ENCODE peak calls at places on chromosomes 3 and 15, in six cellular contexts. W is GM12878, Z is H1, P is HCT116, H is HepG2, I is SK-N-SH. K is an unnamed sample. For H3K36me3, the result is how much of the 10 kb centered on the place peaks cover.

GRCh38 chr15:90644946-90645725 is 72.0 kb upstream of the BLM start:
- DNase-seq in W (no peak), Z (no peak), P (no peak), H (no peak), I (no peak), K (no peak)

GRCh38 chr15:96035091-96035490 is 295.4 kb upstream of the NR2F2 start:
- DNase-seq in W (no peak), Z (no peak), P (no peak), H (no peak), I (no peak), K (no peak)

GRCh38 chr15:93520206-93520605 is 431.2 kb upstream of the RGMA start:
- DNase-seq in W (no peak), Z (no peak), P (no peak), H (no peak), I (no peak), K (no peak)

GRCh38 chr15:45456212-45457106 is 66.1 kb downstream of the SLC30A4 start:
- DNase-seq in W (peak), Z (no peak), P (peak), H (peak), I (peak), K (no peak)

GRCh38 chr3:71102111-71103039 is 481.2 kb downstream of the FOXP1 start:
- DNase-seq in W (no peak), Z (no peak), P (no peak), H (no peak), I (peak), K (no peak)

GRCh38 chr15:90838066-90838465 is 30.3 kb upstream of the FURIN start:
- DNase-seq in W (no peak), Z (no peak), P (no peak), H (no peak), I (no peak), K (no peak)

GRCh38 chr3:102083971-102084370 is 234.7 kb downstream of the NFKBIZ start:
- DNase-seq in W (no peak), Z (no peak), P (no peak), H (no peak), I (no peak), K (no peak)

GRCh38 chr15:63991706-63992105 is 54.6 kb downstream of the DAPK2 start:
- DNase-seq in W (no peak), Z (no peak), P (no peak), H (no peak), I (no peak), K (no peak)

GRCh38 chr3:149736180-149737100 is 15.8 kb downstream of the COMMD2 start:
- DNase-seq in W (no peak), Z (no peak), P (peak), H (peak), I (no peak), K (no peak)

GRCh38 chr3:59913645-59914044 is 863.8 kb upstream of the CFAP20DC start:
- DNase-seq in W (no peak), Z (no peak), P (no peak), H (no peak), I (no peak), K (no peak)

GRCh38 chr3:46674031-46674592 is 19.4 kb downstream of the ALS2CL start:
- DNase-seq in W (no peak), Z (no peak), P (no peak), H (peak), I (no peak), K (no peak)

GRCh38 chr3:191003742-191004141 is 141.2 kb upstream of the GMNC start:
- DNase-seq in W (no peak), Z (no peak), P (no peak), H (no peak), I (no peak), K (no peak)

GRCh38 chr15:93997071-93997658 is 234.2 kb upstream of the MCTP2 start:
- DNase-seq in W (no peak), Z (no peak), P (peak), H (peak), I (peak), K (no peak)

GRCh38 chr3:110881069-110881468 is 190.5 kb upstream of the NECTIN3 start:
- DNase-seq in W (no peak), Z (no peak), P (peak), H (peak), I (peak), K (peak)

DNA sequence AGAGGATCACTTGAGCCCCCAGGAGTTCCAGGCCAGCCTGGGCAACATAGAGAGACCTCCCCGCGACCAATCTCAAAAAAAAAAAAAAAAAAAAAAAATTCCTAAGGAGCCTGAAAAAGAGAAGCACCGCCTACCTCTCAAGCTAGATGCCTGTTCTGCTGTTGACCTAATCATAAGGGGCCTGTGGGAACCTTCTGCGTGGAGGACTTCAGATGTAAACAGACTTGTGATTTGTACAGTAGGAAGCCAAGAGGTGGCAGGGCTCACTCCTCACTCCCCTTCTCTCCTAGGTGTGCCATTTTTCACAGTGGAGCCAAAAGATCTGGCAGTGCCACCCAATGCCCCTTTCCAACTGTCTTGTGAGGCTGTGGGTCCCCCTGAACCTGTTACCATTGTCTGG is 3.2 kb downstream of the TYRO3 start:
- DNase-seq in W (no peak), Z (no peak), P (no peak), H (no peak), I (no peak), K (no peak)
- H3K9ac ChIP-seq in W (no peak), Z (no peak), P (no peak), H (peak), I (no peak), K (peak)

GRCh38 chr15:71250936-71251468 is 135.7 kb downstream of the THSD4 start:
- DNase-seq in W (no peak), Z (no peak), P (no peak), H (no peak), I (peak), K (no peak)
- H3K36me3 ChIP-seq in W (under half), Z (under half), P (under half), H (under half), I (under half), K (under half)

DNA sequence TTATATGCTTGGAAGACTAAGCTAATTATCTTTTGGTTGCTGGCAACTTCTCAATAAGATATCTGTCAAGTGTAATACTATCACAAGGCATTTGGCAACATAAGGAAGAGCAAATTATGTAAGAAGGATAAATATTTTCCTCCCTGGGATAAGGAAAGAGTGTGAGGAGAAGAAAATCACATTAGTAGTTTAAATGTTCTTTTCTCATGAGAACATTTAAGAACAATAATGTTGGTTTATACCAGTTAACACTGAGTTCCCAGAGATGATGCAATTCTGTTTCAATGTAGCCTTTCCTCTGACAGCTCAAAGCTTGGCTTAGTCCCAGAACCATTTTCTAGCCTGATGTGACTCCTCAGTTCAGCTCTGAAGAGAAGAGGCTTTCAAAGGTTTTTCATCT is 66.1 kb upstream of the NPHP3 start:
- DNase-seq in W (no peak), Z (no peak), P (peak), H (no peak), I (no peak), K (no peak)
- TF ChIP-seq YY1 in W (no peak), Z (no peak), P (no peak), H (no peak), I (no peak), K (no peak)

GRCh38 chr3:124836448-124836847 is 50.7 kb downstream of the ITGB5 start:
- DNase-seq in W (no peak), Z (no peak), P (no peak), H (no peak), I (no peak), K (no peak)
- H3K9ac ChIP-seq in W (no peak), Z (no peak), P (peak), H (peak), I (peak), K (no peak)

DNA sequence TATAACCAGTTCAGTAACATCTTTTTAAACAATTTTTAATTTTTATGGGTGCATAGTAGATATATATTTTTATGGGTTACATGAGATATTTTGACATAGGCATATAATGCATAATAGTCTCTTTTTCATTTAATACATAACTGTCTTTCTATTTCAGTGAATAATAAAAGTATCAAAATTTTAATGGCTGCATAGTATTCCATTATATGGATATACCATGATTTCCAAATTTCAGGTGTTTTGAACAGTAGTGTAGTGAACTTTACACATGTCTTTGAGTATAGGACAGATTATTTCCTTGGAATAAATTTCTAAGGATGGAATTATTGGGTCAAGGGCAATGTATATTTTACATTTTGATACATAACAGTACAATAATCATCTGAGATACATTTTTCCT is 10.7 kb downstream of the WHAMM start:
- DNase-seq in W (no peak), Z (no peak), P (no peak), H (no peak), I (no peak), K (no peak)
- H3K36me3 ChIP-seq in W (under half), Z (under half), P (under half), H (under half), I (half or more), K (half or more)

GRCh38 chr15:51721199-51721960 is 16.1 kb downstream of the LYSMD2 start:
- DNase-seq in W (no peak), Z (no peak), P (no peak), H (no peak), I (no peak), K (no peak)
- TF ChIP-seq YY1 in W (no peak), Z (no peak), P (no peak), H (no peak), I (no peak), K (no peak)

GRCh38 chr15:57547243-57547755 is 44.4 kb upstream of the MYZAP start:
- DNase-seq in W (no peak), Z (no peak), P (no peak), H (no peak), I (no peak), K (no peak)
- H3K9ac ChIP-seq in W (no peak), Z (no peak), P (no peak), H (no peak), I (no peak), K (no peak)

K was measured in NT2/D1.